ENCODE peak calls at places on chromosomes 11 and 22, in seven cellular contexts. One of them, this sample, is unnamed.

GRCh38 chr22:27918351-27919221 is 470 bp downstream of the PITPNB start:
- DNase-seq in A549: peak
- DNase-seq in BJ: no peak
- DNase-seq in cardiac fibroblast: peak
- DNase-seq in NB4: peak
- DNase-seq in choroid plexus epithelial cell: peak
- DNase-seq in thoracic aorta: peak
- DNase-seq in this sample: peak

GRCh38 chr22:45960477-45961386 is 16.2 kb downstream of the WNT7B start:
- DNase-seq in BJ: no peak
- DNase-seq in choroid plexus epithelial cell: peak
- DNase-seq in cardiac fibroblast: no peak
- DNase-seq in thoracic aorta: no peak
- DNase-seq in A549: no peak
- DNase-seq in NB4: no peak
- DNase-seq in this sample: no peak

GRCh38 chr22:40120783-40121182 is 56.9 kb upstream of the TNRC6B start:
- DNase-seq in BJ: no peak
- DNase-seq in A549: no peak
- DNase-seq in NB4: no peak
- DNase-seq in cardiac fibroblast: no peak
- DNase-seq in choroid plexus epithelial cell: no peak
- DNase-seq in thoracic aorta: no peak
- DNase-seq in this sample: no peak

GRCh38 chr11:9953994-9954626 is 290.2 kb downstream of the SWAP70 start:
- DNase-seq in choroid plexus epithelial cell: peak
- DNase-seq in NB4: no peak
- DNase-seq in BJ: no peak
- DNase-seq in cardiac fibroblast: peak
- DNase-seq in A549: peak
- DNase-seq in thoracic aorta: no peak
- DNase-seq in this sample: peak

GRCh38 chr11:9808943-9809342 is 145.1 kb downstream of the SWAP70 start:
- DNase-seq in BJ: no peak
- DNase-seq in thoracic aorta: no peak
- DNase-seq in A549: no peak
- DNase-seq in choroid plexus epithelial cell: peak
- DNase-seq in cardiac fibroblast: peak
- DNase-seq in NB4: peak
- DNase-seq in this sample: no peak

GRCh38 chr11:131109256-131109655 is 193.0 kb upstream of the SNX19 start:
- DNase-seq in A549: no peak
- DNase-seq in cardiac fibroblast: peak
- DNase-seq in choroid plexus epithelial cell: no peak
- DNase-seq in NB4: no peak
- DNase-seq in BJ: peak
- DNase-seq in thoracic aorta: no peak
- DNase-seq in this sample: no peak

GRCh38 chr22:25282671-25283561 is 63.5 kb downstream of the CRYBB2 start:
- DNase-seq in BJ: no peak
- DNase-seq in thoracic aorta: no peak
- DNase-seq in cardiac fibroblast: no peak
- DNase-seq in choroid plexus epithelial cell: no peak
- DNase-seq in NB4: no peak
- DNase-seq in A549: no peak
- DNase-seq in this sample: no peak

GRCh38 chr22:33883961-33884808 is 36.1 kb downstream of the LARGE1 start:
- DNase-seq in choroid plexus epithelial cell: no peak
- DNase-seq in BJ: no peak
- DNase-seq in thoracic aorta: no peak
- DNase-seq in cardiac fibroblast: no peak
- DNase-seq in A549: no peak
- DNase-seq in NB4: peak
- DNase-seq in this sample: no peak

GRCh38 chr22:46830001-46830715 is 67.7 kb downstream of the TBC1D22A start:
- DNase-seq in cardiac fibroblast: peak
- DNase-seq in A549: peak
- DNase-seq in NB4: no peak
- DNase-seq in choroid plexus epithelial cell: peak
- DNase-seq in BJ: no peak
- DNase-seq in thoracic aorta: no peak
- DNase-seq in this sample: peak

GRCh38 chr22:22099833-22100812 is 117.5 kb upstream of the TOP3B start:
- DNase-seq in A549: no peak
- DNase-seq in thoracic aorta: no peak
- DNase-seq in choroid plexus epithelial cell: peak
- DNase-seq in NB4: peak
- DNase-seq in BJ: no peak
- DNase-seq in cardiac fibroblast: peak
- DNase-seq in this sample: peak

GRCh38 chr11:58334708-58335107 is 24.2 kb downstream of the OR5B17 start:
- DNase-seq in thoracic aorta: no peak
- DNase-seq in A549: peak
- DNase-seq in BJ: peak
- DNase-seq in NB4: peak
- DNase-seq in choroid plexus epithelial cell: peak
- DNase-seq in cardiac fibroblast: peak
- DNase-seq in this sample: peak

GRCh38 chr22:19855504-19856409 is 1.1 kb upstream of the GNB1L start:
- DNase-seq in cardiac fibroblast: peak
- DNase-seq in thoracic aorta: no peak
- DNase-seq in NB4: peak
- DNase-seq in BJ: no peak
- DNase-seq in A549: peak
- DNase-seq in choroid plexus epithelial cell: peak
- DNase-seq in this sample: peak

GRCh38 chr11:120532511-120533196 is 21.1 kb downstream of the GRIK4 start:
- DNase-seq in thoracic aorta: no peak
- DNase-seq in A549: no peak
- DNase-seq in NB4: no peak
- DNase-seq in BJ: no peak
- DNase-seq in choroid plexus epithelial cell: peak
- DNase-seq in cardiac fibroblast: peak
- DNase-seq in this sample: peak

GRCh38 chr22:37254867-37255233 is 10.8 kb upstream of the RAC2 start:
- DNase-seq in BJ: no peak
- DNase-seq in cardiac fibroblast: peak
- DNase-seq in thoracic aorta: no peak
- DNase-seq in NB4: no peak
- DNase-seq in A549: no peak
- DNase-seq in choroid plexus epithelial cell: peak
- DNase-seq in this sample: peak

GRCh38 chr11:63534076-63534475 is 2.5 kb upstream of the PLAAT4 start:
- DNase-seq in A549: no peak
- DNase-seq in NB4: no peak
- DNase-seq in cardiac fibroblast: no peak
- DNase-seq in BJ: no peak
- DNase-seq in thoracic aorta: no peak
- DNase-seq in choroid plexus epithelial cell: no peak
- DNase-seq in this sample: no peak

GRCh38 chr11:63535734-63536133 is 874 bp upstream of the PLAAT4 start:
- DNase-seq in cardiac fibroblast: peak
- DNase-seq in NB4: peak
- DNase-seq in choroid plexus epithelial cell: no peak
- DNase-seq in BJ: no peak
- DNase-seq in thoracic aorta: no peak
- DNase-seq in A549: no peak
- DNase-seq in this sample: no peak

GRCh38 chr11:63534895-63535461 is 1.6 kb upstream of the PLAAT4 start:
- DNase-seq in thoracic aorta: no peak
- DNase-seq in choroid plexus epithelial cell: no peak
- DNase-seq in A549: no peak
- DNase-seq in cardiac fibroblast: no peak
- DNase-seq in BJ: no peak
- DNase-seq in NB4: peak
- DNase-seq in this sample: peak

GRCh38 chr11:63536669-63537292 is at the start of gene PLAAT4:
- DNase-seq in cardiac fibroblast: peak
- DNase-seq in A549: no peak
- DNase-seq in thoracic aorta: no peak
- DNase-seq in NB4: peak
- DNase-seq in BJ: no peak
- DNase-seq in choroid plexus epithelial cell: peak
- DNase-seq in this sample: peak

GRCh38 chr11:63537293-63538101 is 889 bp downstream of the PLAAT4 start:
- DNase-seq in NB4: no peak
- DNase-seq in cardiac fibroblast: peak
- DNase-seq in choroid plexus epithelial cell: peak
- DNase-seq in BJ: no peak
- DNase-seq in A549: no peak
- DNase-seq in thoracic aorta: peak
- DNase-seq in this sample: peak
- H3K4me3 ChIP-seq in NB4: no peak
- H3K4me3 ChIP-seq in cardiac fibroblast: peak
- H3K4me3 ChIP-seq in choroid plexus epithelial cell: peak
- H3K4me3 ChIP-seq in BJ: peak
- H3K4me3 ChIP-seq in A549: no peak
- H3K4me3 ChIP-seq in thoracic aorta: peak
- H3K4me3 ChIP-seq in this sample: peak

GRCh38 chr11:17730137-17730536 is 4.4 kb upstream of the KCNC1 start:
- DNase-seq in A549: no peak
- DNase-seq in cardiac fibroblast: no peak
- DNase-seq in NB4: no peak
- DNase-seq in choroid plexus epithelial cell: no peak
- DNase-seq in BJ: no peak
- DNase-seq in thoracic aorta: no peak
- DNase-seq in this sample: no peak

GRCh38 chr11:17734986-17735822 is 623 bp downstream of the KCNC1 start:
- DNase-seq in BJ: no peak
- DNase-seq in choroid plexus epithelial cell: peak
- DNase-seq in thoracic aorta: no peak
- DNase-seq in NB4: peak
- DNase-seq in A549: peak
- DNase-seq in cardiac fibroblast: peak
- DNase-seq in this sample: peak

GRCh38 chr11:17734418-17734911 is at the start of gene KCNC1:
- DNase-seq in A549: peak
- DNase-seq in choroid plexus epithelial cell: peak
- DNase-seq in BJ: no peak
- DNase-seq in NB4: no peak
- DNase-seq in cardiac fibroblast: peak
- DNase-seq in thoracic aorta: no peak
- DNase-seq in this sample: peak

GRCh38 chr11:17733261-17733660 is 1.3 kb upstream of the KCNC1 start:
- DNase-seq in NB4: no peak
- DNase-seq in A549: no peak
- DNase-seq in BJ: no peak
- DNase-seq in choroid plexus epithelial cell: no peak
- DNase-seq in cardiac fibroblast: no peak
- DNase-seq in thoracic aorta: no peak
- DNase-seq in this sample: no peak

DNA sequence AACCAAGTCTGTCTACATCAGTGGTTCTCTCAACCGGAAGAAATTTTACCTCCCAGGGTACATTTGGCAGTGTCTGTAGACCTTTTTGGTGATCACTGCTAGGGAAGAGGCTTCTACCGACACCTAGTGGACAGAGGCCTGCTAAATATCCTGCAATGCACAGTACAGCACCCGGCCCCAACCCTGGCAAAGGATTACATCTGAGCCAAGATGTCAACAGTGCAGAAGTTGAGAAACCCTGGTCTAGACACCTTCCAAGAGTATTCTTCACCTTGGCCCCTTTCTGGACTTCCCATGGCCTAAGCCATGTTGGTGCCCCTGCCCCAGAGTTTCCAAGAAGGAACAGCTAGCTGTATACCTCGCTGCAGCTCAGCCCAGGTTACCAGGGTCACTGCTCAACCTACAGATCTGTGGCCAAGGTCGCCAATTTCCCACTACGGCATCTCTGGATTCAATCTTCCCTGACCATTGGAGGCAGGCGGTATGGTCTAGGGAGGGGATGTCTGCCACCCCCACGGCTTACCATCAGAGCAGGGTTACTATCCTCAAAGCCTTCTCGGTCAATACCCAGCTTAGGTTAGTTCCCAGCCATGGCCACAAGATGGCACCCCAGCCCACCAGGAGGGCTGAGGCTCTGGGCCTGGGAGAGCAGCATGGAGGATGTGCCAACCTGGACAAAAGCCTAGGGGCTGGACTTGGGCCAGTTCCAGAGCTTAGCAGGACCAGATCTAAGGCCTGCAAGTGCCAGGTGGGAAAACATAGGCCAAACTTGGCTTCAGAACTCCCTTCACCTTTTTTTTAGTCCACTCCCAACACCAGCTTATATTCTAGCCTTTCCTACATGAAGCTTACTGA is 3.7 kb upstream of the KCNC1 start:
- DNase-seq in thoracic aorta: peak
- DNase-seq in choroid plexus epithelial cell: peak
- DNase-seq in A549: peak
- DNase-seq in BJ: no peak
- DNase-seq in cardiac fibroblast: peak
- DNase-seq in NB4: peak
- DNase-seq in this sample: peak
- H3K4me3 ChIP-seq in thoracic aorta: no peak
- H3K4me3 ChIP-seq in choroid plexus epithelial cell: no peak
- H3K4me3 ChIP-seq in A549: no peak
- H3K4me3 ChIP-seq in BJ: no peak
- H3K4me3 ChIP-seq in cardiac fibroblast: no peak
- H3K4me3 ChIP-seq in NB4: no peak
- H3K4me3 ChIP-seq in this sample: no peak

GRCh38 chr11:61295596-61295926 is 445 bp upstream of the VWCE start:
- DNase-seq in NB4: no peak
- DNase-seq in thoracic aorta: no peak
- DNase-seq in A549: no peak
- DNase-seq in cardiac fibroblast: no peak
- DNase-seq in choroid plexus epithelial cell: no peak
- DNase-seq in BJ: no peak
- DNase-seq in this sample: no peak
- H3K4me3 ChIP-seq in NB4: no peak
- H3K4me3 ChIP-seq in thoracic aorta: peak
- H3K4me3 ChIP-seq in A549: no peak
- H3K4me3 ChIP-seq in cardiac fibroblast: peak
- H3K4me3 ChIP-seq in choroid plexus epithelial cell: peak
- H3K4me3 ChIP-seq in BJ: no peak
- H3K4me3 ChIP-seq in this sample: peak

GRCh38 chr11:66067640-66068039 is 2.4 kb upstream of the PACS1 start:
- DNase-seq in A549: no peak
- DNase-seq in BJ: no peak
- DNase-seq in choroid plexus epithelial cell: no peak
- DNase-seq in thoracic aorta: no peak
- DNase-seq in cardiac fibroblast: no peak
- DNase-seq in NB4: no peak
- DNase-seq in this sample: no peak

GRCh38 chr11:66070604-66071325 is 693 bp downstream of the PACS1 start:
- DNase-seq in A549: no peak
- DNase-seq in BJ: no peak
- DNase-seq in NB4: peak
- DNase-seq in choroid plexus epithelial cell: peak
- DNase-seq in thoracic aorta: no peak
- DNase-seq in cardiac fibroblast: peak
- DNase-seq in this sample: peak

GRCh38 chr11:66069715-66070603 is at the start of gene PACS1:
- DNase-seq in choroid plexus epithelial cell: peak
- DNase-seq in thoracic aorta: no peak
- DNase-seq in BJ: peak
- DNase-seq in cardiac fibroblast: peak
- DNase-seq in NB4: peak
- DNase-seq in A549: peak
- DNase-seq in this sample: peak

GRCh38 chr11:66068154-66068821 is 1.8 kb upstream of the PACS1 start:
- DNase-seq in A549: peak
- DNase-seq in cardiac fibroblast: peak
- DNase-seq in thoracic aorta: no peak
- DNase-seq in NB4: peak
- DNase-seq in BJ: no peak
- DNase-seq in choroid plexus epithelial cell: peak
- DNase-seq in this sample: peak

GRCh38 chr11:66068923-66069714 is 953 bp upstream of the PACS1 start:
- DNase-seq in NB4: peak
- DNase-seq in BJ: no peak
- DNase-seq in thoracic aorta: peak
- DNase-seq in cardiac fibroblast: peak
- DNase-seq in A549: peak
- DNase-seq in choroid plexus epithelial cell: peak
- DNase-seq in this sample: peak
- H3K4me3 ChIP-seq in NB4: peak
- H3K4me3 ChIP-seq in BJ: peak
- H3K4me3 ChIP-seq in thoracic aorta: peak
- H3K4me3 ChIP-seq in cardiac fibroblast: peak
- H3K4me3 ChIP-seq in A549: peak
- H3K4me3 ChIP-seq in choroid plexus epithelial cell: peak
- H3K4me3 ChIP-seq in this sample: peak

This sample was measured in fibroblast of villous mesenchyme.